ENCODE peak calls at places on chromosomes 16 and 17, in eight cellular contexts. D is esophagus squamous epithelium, C is stomach, T is prostate gland, F is Peyer's patch, X is K562, S is upper lobe of left lung, P is heart left ventricle. K is an unnamed sample.

GRCh38 chr17:17243163-17243562 is 6.2 kb upstream of the FLCN start:
- DNase-seq in D (no peak), C (no peak), T (no peak), F (no peak), X (no peak), S (no peak), P (no peak), K (no peak)

GRCh38 chr17:61597606-61598005 is 6.6 kb upstream of the NACA2 start:
- DNase-seq in D (no peak), C (no peak), T (no peak), F (no peak), X (no peak), S (no peak), P (no peak), K (no peak)

GRCh38 chr17:77433385-77434135 is 292.8 kb downstream of the SEC14L1 start:
- DNase-seq in D (no peak), C (no peak), T (no peak), F (no peak), X (no peak), S (peak), P (no peak), K (no peak)

GRCh38 chr17:49471089-49471683 is 23.9 kb upstream of the NGFR start:
- DNase-seq in D (no peak), C (no peak), T (no peak), F (no peak), X (no peak), S (no peak), P (peak), K (no peak)

GRCh38 chr17:36722121-36722902 is 120.9 kb downstream of the MRM1 start:
- DNase-seq in D (no peak), C (peak), T (peak), F (peak), X (peak), S (peak), P (peak), K (no peak)

GRCh38 chr17:75240394-75241142 is 20.8 kb downstream of the GGA3 start:
- DNase-seq in D (no peak), C (no peak), T (no peak), F (no peak), X (peak), S (peak), P (peak), K (no peak)

GRCh38 chr17:80817321-80817845 is 174.3 kb upstream of the CHMP6 start:
- DNase-seq in D (no peak), C (no peak), T (no peak), F (no peak), X (no peak), S (peak), P (peak), K (no peak)

GRCh38 chr17:53313746-53314145 is 509.0 kb upstream of the KIF2B start:
- DNase-seq in D (no peak), C (no peak), T (no peak), F (no peak), X (no peak), S (no peak), P (no peak), K (no peak)

GRCh38 chr17:12618557-12618956 is 47.1 kb upstream of the MYOCD start:
- DNase-seq in D (no peak), C (no peak), T (no peak), F (no peak), X (no peak), S (no peak), P (no peak), K (no peak)

GRCh38 chr17:55005520-55005919 is 37.0 kb downstream of the STXBP4 start:
- DNase-seq in D (no peak), C (no peak), T (no peak), F (no peak), X (peak), S (no peak), P (no peak), K (no peak)

GRCh38 chr16:888901-889570 is 81.7 kb downstream of the LMF1 start:
- DNase-seq in D (no peak), C (no peak), T (no peak), F (no peak), X (no peak), S (peak), P (peak), K (no peak)

GRCh38 chr16:31869511-31870201 is 4.0 kb upstream of the ZNF267 start:
- DNase-seq in D (no peak), C (no peak), T (no peak), F (peak), X (no peak), S (no peak), P (no peak), K (no peak)

GRCh38 chr16:70738083-70738977 is 52.5 kb upstream of the MTSS2 start:
- DNase-seq in D (no peak), C (peak), T (peak), F (no peak), X (peak), S (no peak), P (peak), K (no peak)

GRCh38 chr17:49117581-49118230 is 14.9 kb upstream of the B4GALNT2 start:
- DNase-seq in D (no peak), C (no peak), T (no peak), F (no peak), X (no peak), S (no peak), P (no peak), K (peak)

GRCh38 chr16:86984975-86985655 is 332.1 kb downstream of the C16orf95 start:
- DNase-seq in D (no peak), C (no peak), T (no peak), F (no peak), X (no peak), S (no peak), P (peak), K (no peak)

GRCh38 chr16:48014349-48015135 is 141.3 kb downstream of the ABCC12 start:
- DNase-seq in D (no peak), C (no peak), T (no peak), F (no peak), X (no peak), S (no peak), P (no peak), K (no peak)

GRCh38 chr16:703406-703805 is 2.2 kb downstream of the FBXL16 start:
- DNase-seq in D (no peak), C (no peak), T (no peak), F (no peak), X (no peak), S (peak), P (no peak), K (no peak)

GRCh38 chr17:72554508-72554907 is 433.7 kb downstream of the SOX9 start:
- DNase-seq in D (no peak), C (no peak), T (no peak), F (no peak), X (no peak), S (no peak), P (no peak), K (no peak)

GRCh38 chr17:68897557-68897956 is 57.6 kb downstream of the ABCA8 start:
- DNase-seq in D (no peak), C (no peak), T (no peak), F (no peak), X (no peak), S (no peak), P (no peak), K (no peak)

GRCh38 chr16:11679250-11679649 is 11.0 kb downstream of the SNN start:
- DNase-seq in D (no peak), C (no peak), T (no peak), F (no peak), X (no peak), S (no peak), P (no peak), K (no peak)

GRCh38 chr16:79064259-79064658 is 536.3 kb downstream of the MAF start:
- DNase-seq in D (no peak), C (no peak), T (no peak), F (no peak), X (no peak), S (no peak), P (no peak), K (no peak)

GRCh38 chr17:17363638-17364337 is 60.6 kb downstream of the NT5M start:
- DNase-seq in D (no peak), C (no peak), T (no peak), F (no peak), X (no peak), S (no peak), P (peak), K (no peak)

GRCh38 chr16:28001642-28002041 is 61.9 kb downstream of the GSG1L start:
- DNase-seq in D (no peak), C (no peak), T (no peak), F (no peak), X (no peak), S (no peak), P (no peak), K (no peak)

GRCh38 chr17:72852267-72852945 is 240.1 kb downstream of the SLC39A11 start:
- DNase-seq in D (no peak), C (no peak), T (no peak), F (no peak), X (no peak), S (no peak), P (no peak), K (no peak)

GRCh38 chr16:27762441-27762840 is 212.5 kb downstream of the KATNIP start:
- DNase-seq in D (no peak), C (no peak), T (no peak), F (no peak), X (no peak), S (no peak), P (no peak), K (no peak)

GRCh38 chr16:49622084-49622390 is 233.9 kb downstream of the ZNF423 start:
- DNase-seq in D (no peak), C (no peak), T (no peak), F (no peak), X (no peak), S (no peak), P (no peak), K (no peak)

GRCh38 chr16:67543036-67543435 is 14.4 kb downstream of the RIPOR1 start:
- DNase-seq in D (no peak), C (no peak), T (no peak), F (no peak), X (no peak), S (no peak), P (no peak), K (no peak)

GRCh38 chr16:87002717-87003413 is 314.3 kb downstream of the C16orf95 start:
- DNase-seq in D (no peak), C (no peak), T (no peak), F (no peak), X (no peak), S (no peak), P (no peak), K (no peak)

GRCh38 chr16:79411357-79411756 is 189.2 kb downstream of the MAF start:
- DNase-seq in D (no peak), C (no peak), T (no peak), F (no peak), X (no peak), S (no peak), P (no peak), K (no peak)

GRCh38 chr17:77778636-77779524 is 179.6 kb upstream of the TNRC6C start:
- DNase-seq in D (no peak), C (peak), T (peak), F (no peak), X (no peak), S (no peak), P (peak), K (no peak)

GRCh38 chr17:37488607-37489196 is 989 bp upstream of the DUSP14 start:
- DNase-seq in D (no peak), C (peak), T (peak), F (peak), X (peak), S (no peak), P (peak), K (peak)

GRCh38 chr17:65001409-65002045 is 55.0 kb downstream of the GNA13 start:
- DNase-seq in D (no peak), C (no peak), T (no peak), F (no peak), X (no peak), S (no peak), P (no peak), K (peak)

DNA sequence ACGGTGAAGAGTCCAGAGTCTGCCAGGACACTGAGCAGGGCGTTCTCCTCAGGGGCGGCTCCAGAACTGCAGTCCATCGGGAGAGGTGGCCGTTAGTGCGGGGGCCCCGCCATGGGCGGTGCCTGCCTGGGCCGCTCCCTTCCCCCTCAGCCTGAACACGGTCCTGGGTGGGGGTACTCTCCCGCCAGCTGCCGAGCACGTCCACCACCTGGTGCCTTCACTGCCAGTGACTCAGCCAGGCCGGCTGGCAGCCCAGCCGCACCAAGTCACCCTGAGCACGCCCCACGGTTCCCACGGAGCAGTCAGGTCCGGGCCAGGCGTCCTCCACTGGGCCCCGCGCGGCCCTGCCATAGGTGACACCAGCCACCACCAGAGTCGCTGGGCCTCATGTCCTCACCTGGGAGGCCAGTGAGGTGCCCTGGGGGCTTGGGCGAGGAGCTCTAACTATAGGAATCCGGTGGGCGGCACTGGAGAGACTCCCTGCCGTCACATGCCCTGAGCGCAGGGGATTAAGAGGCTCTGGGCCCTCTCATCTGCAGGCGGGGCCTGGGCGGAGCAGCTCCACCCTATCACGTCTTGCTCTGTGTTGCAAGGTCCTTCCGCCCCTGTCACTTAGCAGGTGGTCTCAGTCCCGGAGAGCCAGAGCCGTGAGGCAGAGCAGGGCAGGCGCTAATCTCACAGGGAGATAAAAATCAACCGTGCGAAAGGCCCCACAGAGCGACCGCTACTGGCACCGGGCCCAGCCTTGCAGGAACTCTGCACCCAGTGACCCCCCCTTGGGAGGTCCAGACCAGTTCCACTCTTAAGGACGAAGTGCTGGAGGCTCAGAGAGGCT is 14.3 kb downstream of the PIEZO1 start:
- DNase-seq in D (no peak), C (peak), T (peak), F (peak), X (peak), S (peak), P (peak), K (no peak)
- TF ChIP-seq POLR2A in D (no peak), C (no peak), T (peak), F (no peak), X (peak), S (peak), P (no peak), K (no peak)

DNA sequence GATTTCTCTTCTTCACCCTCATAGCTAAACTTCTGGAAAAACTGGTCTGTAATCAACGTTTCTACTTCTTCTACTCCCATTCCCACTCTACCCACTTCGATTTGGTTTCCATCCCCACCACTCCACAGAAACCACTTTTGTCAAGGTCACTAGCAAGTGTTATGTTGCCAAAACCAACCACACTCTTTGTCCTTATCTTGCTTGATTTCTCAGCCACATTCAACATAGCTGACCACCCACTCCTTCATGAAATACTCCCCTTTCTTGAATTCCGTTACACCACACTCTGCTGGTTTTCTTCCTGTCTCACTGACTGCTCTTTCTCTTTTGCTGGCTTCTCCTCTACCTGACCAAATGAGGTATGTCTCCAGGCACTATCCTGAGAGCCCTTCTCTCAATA is 11.9 kb downstream of the IKZF3 start:
- DNase-seq in D (no peak), C (no peak), T (no peak), F (no peak), X (no peak), S (no peak), P (no peak), K (no peak)
- H3K4me3 ChIP-seq in D (no peak), C (no peak), T (no peak), F (no peak), X (no peak), S (no peak), P (no peak), K (no peak)

GRCh38 chr16:85357924-85358505 is 245.7 kb upstream of the CIBAR2 start:
- DNase-seq in D (no peak), C (no peak), T (no peak), F (no peak), X (peak), S (peak), P (no peak), K (no peak)
- TF ChIP-seq POLR2A in D (no peak), C (no peak), T (no peak), F (no peak), X (no peak), S (no peak), P (no peak), K (no peak)

DNA sequence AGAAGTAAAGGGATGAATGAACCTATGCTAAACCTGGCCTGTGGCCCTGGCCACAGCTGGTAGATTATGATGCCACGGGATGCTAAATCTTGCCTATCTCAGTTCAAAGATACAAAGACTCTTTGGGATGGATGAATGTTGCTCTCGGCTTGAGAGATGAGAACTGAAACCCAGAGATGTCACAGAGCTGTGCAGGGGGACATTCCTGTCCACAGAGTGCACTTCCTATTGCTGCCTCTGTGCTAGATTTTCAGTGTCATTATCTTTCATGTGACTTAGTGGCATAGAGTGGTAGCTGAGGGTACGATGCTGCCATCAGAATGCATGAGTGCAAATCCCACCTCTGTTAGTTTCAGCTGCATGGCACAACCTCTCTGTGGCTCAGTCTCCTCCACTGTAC is 2.3 kb upstream of the MT1M start:
- DNase-seq in D (no peak), C (no peak), T (no peak), F (no peak), X (no peak), S (no peak), P (no peak), K (no peak)
- H3K4me3 ChIP-seq in D (no peak), C (no peak), T (no peak), F (no peak), X (no peak), S (no peak), P (no peak), K (no peak)

GRCh38 chr17:1649116-1649843 is 386 bp downstream of the RILP start:
- DNase-seq in D (no peak), C (peak), T (peak), F (peak), X (peak), S (peak), P (peak), K (peak)
- TF ChIP-seq POLR2A in D (no peak), C (peak), T (peak), F (peak), X (peak), S (peak), P (peak), K (no peak)

K was measured in lower leg skin.